ENCODE peak calls at places on chromosomes 6 and 20, in seven cellular contexts. M, V, C, Y, Q, I and O are unnamed samples.

GRCh38 chr6:140736227-140736626 is 1361.8 kb upstream of the CITED2 start:
- DNase-seq in C (no peak), I (no peak), M (no peak), V (no peak), Q (peak; percentile 54), Y (no peak), O (no peak)

GRCh38 chr6:111517965-111518364 is 34.9 kb upstream of the REV3L start:
- DNase-seq in I (no peak), V (no peak), M (no peak), C (peak; percentile 21), Q (no peak), Y (no peak), O (peak; percentile 59)

GRCh38 chr6:5766260-5766659 is 240.5 kb downstream of the NRN1 start:
- DNase-seq in V (no peak), I (no peak), C (no peak), Y (no peak), M (no peak), Q (no peak), O (no peak)

GRCh38 chr6:67956352-67956751 is 678.7 kb upstream of the ADGRB3 start:
- DNase-seq in Q (no peak), Y (no peak), M (no peak), I (no peak), V (no peak), C (no peak), O (peak; percentile 10)

GRCh38 chr6:108781419-108782110 is 66.7 kb upstream of the ARMC2 start:
- DNase-seq in M (peak; percentile 3), C (no peak), V (peak; percentile 34), Y (no peak), I (no peak), Q (no peak), O (peak; percentile 79)

GRCh38 chr6:144613859-144614258 is 328.7 kb downstream of the UTRN start:
- DNase-seq in I (no peak), Y (no peak), Q (no peak), M (no peak), C (no peak), V (no peak), O (no peak)

GRCh38 chr6:131101911-131102680 is 33.2 kb upstream of the AKAP7 start:
- DNase-seq in I (no peak), C (no peak), Q (peak; percentile 59), V (no peak), Y (no peak), M (no peak), O (no peak)

GRCh38 chr20:41171736-41172295 is 34.5 kb downstream of the PLCG1 start:
- DNase-seq in Q (no peak), M (no peak), I (no peak), C (no peak), Y (peak; percentile 2), V (no peak), O (no peak)

GRCh38 chr6:157323114-157323923 is at the start of gene TMEM242:
- DNase-seq in C (peak; percentile 84), V (peak; percentile 92), I (peak; percentile 90), M (peak; percentile 86), Y (peak; percentile 92), Q (peak; percentile 97), O (peak; percentile 96)

GRCh38 chr20:6651016-6651415 is 116.5 kb upstream of the BMP2 start:
- DNase-seq in Y (no peak), Q (peak; percentile 62), M (no peak), V (no peak), C (no peak), I (peak; percentile 28), O (no peak)

GRCh38 chr20:35120012-35120701 is 27.0 kb downstream of the EDEM2 start:
- DNase-seq in V (no peak), Y (no peak), M (no peak), I (no peak), Q (peak; percentile 57), C (no peak), O (no peak)

GRCh38 chr20:35601021-35601973 is 14.3 kb upstream of the SPAG4 start:
- DNase-seq in Q (peak; percentile 73), M (peak; percentile 64), C (peak; percentile 72), V (peak; percentile 80), Y (peak; percentile 82), I (peak; percentile 84), O (peak; percentile 86)

GRCh38 chr6:33906413-33906812 is 102.6 kb upstream of the MLN start:
- DNase-seq in I (no peak), V (no peak), Y (no peak), C (no peak), Q (no peak), M (no peak), O (no peak)

GRCh38 chr6:169574420-169574819 is 127.4 kb downstream of the WDR27 start:
- DNase-seq in M (no peak), C (no peak), Y (no peak), Q (no peak), V (no peak), I (no peak), O (no peak)

GRCh38 chr6:141552463-141552862 is 580.3 kb upstream of the GJE1 start:
- DNase-seq in M (no peak), V (no peak), Y (no peak), I (peak; percentile 11), Q (peak; percentile 90), C (peak; percentile 37), O (no peak)

GRCh38 chr6:138692978-138693909 is 80.3 kb upstream of the CCDC28A start:
- DNase-seq in I (peak; percentile 83), Q (peak; percentile 79), Y (peak; percentile 82), M (no peak), C (peak; percentile 44), V (peak; percentile 67), O (peak; percentile 91)